ENCODE peak calls at places on chromosomes 13 and 19, in four cellular contexts. S, J, A and Q are unnamed samples.

GRCh38 chr13:107075576-107075975 is 507.6 kb upstream of the ARGLU1 start:
- DNase-seq in A (no peak), J (no peak), S (no peak), Q (no peak)

GRCh38 chr13:112324121-112324520 is 52.0 kb upstream of the SPACA7 start:
- DNase-seq in S (no peak), A (no peak), J (no peak), Q (no peak)

GRCh38 chr13:91264484-91264883 is 83.0 kb upstream of the MIR17HG start:
- DNase-seq in A (no peak), J (no peak), S (no peak), Q (no peak)

GRCh38 chr19:27741236-27741635 is 1471.7 kb downstream of the UQCRFS1 start:
- DNase-seq in J (no peak), A (no peak), S (no peak), Q (no peak)

GRCh38 chr19:35135389-35135909 is 590 bp upstream of the LGI4 start:
- DNase-seq in A (peak), J (no peak), S (peak), Q (peak)

GRCh38 chr13:109821038-109821545 is 34.7 kb upstream of the IRS2 start:
- DNase-seq in A (no peak), J (no peak), S (no peak), Q (no peak)

GRCh38 chr19:1490311-1491113 is at the start of gene PCSK4:
- DNase-seq in A (peak), S (peak), J (peak), Q (peak)

GRCh38 chr19:33473644-33474305 is 47.8 kb downstream of the PEPD start:
- DNase-seq in J (no peak), A (no peak), S (no peak), Q (no peak)

GRCh38 chr19:19464339-19465098 is 50.8 kb downstream of the TSSK6 start:
- DNase-seq in S (no peak), J (no peak), A (no peak), Q (no peak)

GRCh38 chr19:2291185-2291751 is 9.3 kb upstream of the PEAK3 start:
- DNase-seq in A (no peak), S (peak), J (no peak), Q (no peak)

GRCh38 chr13:73142091-73142490 is 83.3 kb downstream of the KLF5 start:
- DNase-seq in J (no peak), S (no peak), A (no peak), Q (no peak)

GRCh38 chr13:101473458-101473857 is 21.0 kb downstream of the ITGBL1 start:
- DNase-seq in J (no peak), S (no peak), A (no peak), Q (no peak)

GRCh38 chr13:31441804-31442487 is 242.2 kb downstream of the B3GLCT start:
- DNase-seq in A (no peak), J (no peak), S (no peak), Q (no peak)

GRCh38 chr13:101611491-101612475 is 159.3 kb downstream of the ITGBL1 start:
- DNase-seq in J (no peak), S (no peak), A (peak), Q (no peak)

GRCh38 chr13:87851395-87851794 is 180.2 kb downstream of the SLITRK5 start:
- DNase-seq in A (no peak), S (no peak), J (no peak), Q (no peak)

GRCh38 chr13:26914624-26915023 is 154.0 kb upstream of the GPR12 start:
- DNase-seq in J (peak), A (no peak), S (no peak), Q (no peak)

GRCh38 chr19:27740396-27740795 is 1472.6 kb downstream of the UQCRFS1 start:
- DNase-seq in A (no peak), S (no peak), J (no peak), Q (no peak)

GRCh38 chr13:40094056-40094455 is 438.6 kb downstream of the COG6 start:
- DNase-seq in S (no peak), J (no peak), A (no peak), Q (no peak)

GRCh38 chr13:40096357-40096911 is 441.0 kb downstream of the COG6 start:
- DNase-seq in A (no peak), J (no peak), S (no peak), Q (no peak)

DNA sequence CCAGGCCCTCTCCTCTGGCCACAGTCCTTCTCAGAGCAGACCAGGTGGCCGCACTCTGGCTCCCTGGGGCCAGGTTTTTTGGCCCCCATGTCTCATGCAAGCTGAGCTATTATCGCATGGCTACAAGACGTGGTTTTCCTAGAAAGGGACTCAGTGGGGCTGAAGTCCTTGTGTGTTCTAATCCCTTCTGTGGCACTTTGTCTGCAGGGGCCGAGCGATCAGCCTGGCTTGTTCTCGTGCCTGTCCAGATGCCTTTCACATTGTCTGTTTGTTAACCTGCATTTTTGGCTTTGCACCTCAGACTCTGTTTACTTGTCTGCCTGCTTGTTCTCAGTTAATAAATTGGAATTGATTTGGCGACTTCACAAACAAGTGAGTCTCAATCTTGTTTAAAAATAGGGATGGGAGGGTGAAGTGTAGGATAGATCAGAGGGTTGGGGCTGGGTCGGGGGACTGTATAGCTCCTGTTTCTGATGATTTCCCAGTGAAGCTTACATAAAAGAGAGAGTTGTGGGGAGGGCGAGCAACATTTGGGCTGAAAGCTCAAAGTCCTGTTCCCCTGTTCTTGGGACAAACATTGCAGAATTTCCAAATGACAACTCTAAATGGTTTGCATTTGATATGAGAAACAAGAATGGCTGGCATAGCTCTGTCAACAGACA is 440.4 kb downstream of the COG6 start:
- DNase-seq in J (no peak), S (no peak), A (no peak), Q (no peak)
- TF ChIP-seq POLR2AphosphoS5 in J (no peak), S (no peak), A (no peak), Q (no peak)

DNA sequence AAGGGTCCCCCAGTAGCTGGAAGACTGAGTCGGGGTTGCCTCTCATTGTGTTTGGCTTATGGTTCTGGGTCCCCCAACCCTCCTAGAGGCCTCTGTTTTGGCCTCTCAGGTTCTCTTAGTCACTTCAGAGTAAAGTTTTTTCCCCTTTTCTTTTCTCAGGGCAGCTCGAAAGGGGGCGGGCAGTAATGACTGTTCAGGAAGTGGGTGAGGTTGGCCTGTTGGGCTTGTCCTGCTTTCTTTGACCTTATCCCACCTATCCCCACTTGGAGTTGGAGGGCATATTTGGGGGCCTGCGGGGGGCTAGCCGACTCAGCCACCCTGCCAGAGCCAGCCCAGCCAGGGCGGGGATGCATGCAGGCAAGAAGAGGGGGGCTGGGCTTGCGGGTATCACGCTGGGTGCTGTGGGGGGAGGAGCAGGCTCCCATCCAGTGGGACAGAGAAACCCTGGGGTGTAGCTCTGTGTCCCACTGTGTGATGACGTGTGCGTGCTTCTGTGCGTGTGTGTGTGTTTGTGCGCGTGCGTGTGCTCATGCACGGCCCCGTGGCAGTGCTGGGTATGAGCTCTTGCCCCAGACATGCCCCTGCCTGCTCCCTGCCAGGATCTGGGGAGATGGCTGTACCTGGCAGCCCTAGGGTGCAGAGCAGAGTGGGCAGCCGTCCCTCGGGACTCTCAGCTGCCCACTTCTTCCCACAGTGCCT is 1.4 kb downstream of the CIC start:
- DNase-seq in S (no peak), J (no peak), A (no peak), Q (peak)
- TF ChIP-seq POLR2A in S (no peak), J (peak), A (no peak), Q (peak)

DNA sequence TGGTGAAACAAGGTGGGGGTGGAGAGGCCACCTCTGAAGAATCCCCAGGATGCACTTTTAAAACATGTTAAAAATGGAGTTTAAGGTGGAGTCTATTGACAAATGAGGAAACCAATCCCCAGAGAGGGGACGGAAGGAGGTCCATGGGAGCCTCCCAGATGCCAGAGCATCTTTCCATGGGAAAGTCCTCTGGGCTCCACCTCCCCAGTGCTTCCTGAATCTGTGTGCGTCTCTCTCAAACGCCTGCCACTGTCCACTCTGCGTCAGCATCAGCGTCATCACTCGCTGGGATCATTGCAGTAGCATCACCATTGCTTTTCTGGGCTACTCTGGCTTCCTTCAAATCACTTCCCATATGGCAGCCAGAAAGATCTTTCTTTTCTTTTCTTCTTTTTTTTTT is 6.2 kb downstream of the GPR4 start:
- DNase-seq in S (no peak), J (no peak), A (no peak), Q (no peak)
- TF ChIP-seq TAF1 in S (no peak), J (no peak), A (no peak), Q (no peak)

DNA sequence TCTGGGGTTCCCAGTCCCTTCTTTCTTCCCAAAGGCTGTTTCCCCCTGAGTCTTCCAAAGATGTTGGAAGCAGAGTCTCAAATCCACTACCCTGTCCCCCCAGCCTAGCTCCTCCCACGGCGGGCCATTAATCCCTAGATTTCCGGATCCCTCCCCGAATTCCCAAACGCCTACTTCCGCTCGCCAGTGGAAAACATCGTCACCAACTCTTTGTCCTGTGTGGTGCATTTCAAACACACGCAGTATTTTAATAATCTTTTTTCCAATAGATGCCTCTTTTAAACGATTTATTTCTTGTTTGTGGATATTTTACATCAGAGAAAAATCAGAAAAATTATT is 610 bp downstream of the ZNF791 start:
- DNase-seq in J (no peak), A (peak), S (peak), Q (no peak)
- TF ChIP-seq POLR2AphosphoS5 in J (no peak), A (peak), S (no peak), Q (no peak)

GRCh38 chr19:47271949-47272348 is 2.7 kb upstream of the INAFM1 start:
- DNase-seq in S (no peak), J (no peak), A (no peak), Q (no peak)

GRCh38 chr19:47272448-47273312 is 2.0 kb upstream of the INAFM1 start:
- DNase-seq in A (no peak), J (no peak), S (peak), Q (peak)

GRCh38 chr19:47274891-47275865 is 493 bp downstream of the INAFM1 start:
- DNase-seq in J (no peak), S (peak), A (no peak), Q (peak)

GRCh38 chr19:47274071-47274890 is at the start of gene INAFM1:
- DNase-seq in S (peak), A (peak), J (peak), Q (peak)

GRCh38 chr19:47273313-47274070 is 1.2 kb upstream of the INAFM1 start:
- DNase-seq in S (peak), J (no peak), A (peak), Q (peak)
- TF ChIP-seq POLR2A in S (peak), J (peak), A (no peak), Q (peak)

GRCh38 chr19:41427647-41428480 is 690 bp upstream of the B3GNT8 start:
- DNase-seq in S (peak), J (no peak), A (no peak), Q (no peak)

GRCh38 chr19:41425174-41426115 is 1.7 kb downstream of the B3GNT8 start:
- DNase-seq in A (no peak), J (no peak), S (no peak), Q (no peak)

GRCh38 chr19:41428481-41428859 is 1.3 kb upstream of the B3GNT8 start:
- DNase-seq in A (no peak), J (no peak), S (no peak), Q (no peak)

GRCh38 chr19:41426116-41426841 is 895 bp downstream of the B3GNT8 start:
- DNase-seq in S (no peak), J (no peak), A (no peak), Q (no peak)

DNA sequence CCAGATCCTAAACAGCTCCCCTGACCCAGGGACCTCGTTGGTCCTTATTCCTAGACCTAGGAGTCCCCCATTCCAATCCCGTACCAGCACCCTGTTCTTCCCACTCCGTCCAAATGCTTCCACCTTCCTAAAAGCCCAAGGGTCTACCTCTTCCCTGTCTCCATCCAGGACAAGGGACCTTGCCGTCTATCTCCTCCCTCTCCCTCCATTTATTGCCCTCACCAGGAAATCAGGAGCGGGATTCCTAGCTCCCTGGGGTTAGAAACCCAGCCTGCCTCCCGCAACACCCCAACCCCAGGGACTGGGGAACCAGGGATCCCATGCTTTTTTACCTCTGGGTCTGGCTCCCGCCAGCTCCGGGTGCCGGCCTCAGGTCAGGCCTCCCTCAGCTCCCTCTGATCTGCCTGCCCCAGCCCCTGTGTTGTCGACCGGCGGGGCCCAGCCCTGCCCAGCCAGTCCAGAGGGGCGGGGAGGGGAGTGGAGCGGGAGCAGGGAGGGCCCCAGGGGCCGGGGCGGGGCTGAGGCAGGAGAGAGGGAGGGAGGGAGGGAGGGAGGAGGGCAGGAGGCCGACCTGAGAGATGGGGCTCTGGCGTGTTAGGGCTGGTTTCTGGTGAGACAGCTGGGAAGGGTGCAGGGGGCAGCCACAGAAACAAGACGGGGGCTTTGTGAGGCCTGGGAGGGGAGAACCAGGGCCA is at the start of gene B3GNT8:
- DNase-seq in A (peak), S (peak), J (no peak), Q (peak)
- TF ChIP-seq TAF1 in A (peak), S (peak), J (no peak), Q (no peak)

GRCh38 chr13:110869805-110870706 is 44.8 kb downstream of the ANKRD10 start:
- DNase-seq in J (no peak), S (peak), A (peak), Q (no peak)

GRCh38 chr13:110867380-110867779 is 47.5 kb downstream of the ANKRD10 start:
- DNase-seq in J (no peak), A (no peak), S (peak), Q (no peak)

GRCh38 chr13:110868631-110869165 is 46.2 kb downstream of the ANKRD10 start:
- DNase-seq in J (no peak), A (no peak), S (peak), Q (no peak)

GRCh38 chr13:110866491-110867170 is 48.2 kb downstream of the ANKRD10 start:
- DNase-seq in J (no peak), S (peak), A (no peak), Q (no peak)

GRCh38 chr13:110869231-110869804 is 45.6 kb downstream of the ANKRD10 start:
- DNase-seq in J (no peak), S (no peak), A (no peak), Q (no peak)
- TF ChIP-seq POLR2AphosphoS5 in J (no peak), S (no peak), A (no peak), Q (no peak)

DNA sequence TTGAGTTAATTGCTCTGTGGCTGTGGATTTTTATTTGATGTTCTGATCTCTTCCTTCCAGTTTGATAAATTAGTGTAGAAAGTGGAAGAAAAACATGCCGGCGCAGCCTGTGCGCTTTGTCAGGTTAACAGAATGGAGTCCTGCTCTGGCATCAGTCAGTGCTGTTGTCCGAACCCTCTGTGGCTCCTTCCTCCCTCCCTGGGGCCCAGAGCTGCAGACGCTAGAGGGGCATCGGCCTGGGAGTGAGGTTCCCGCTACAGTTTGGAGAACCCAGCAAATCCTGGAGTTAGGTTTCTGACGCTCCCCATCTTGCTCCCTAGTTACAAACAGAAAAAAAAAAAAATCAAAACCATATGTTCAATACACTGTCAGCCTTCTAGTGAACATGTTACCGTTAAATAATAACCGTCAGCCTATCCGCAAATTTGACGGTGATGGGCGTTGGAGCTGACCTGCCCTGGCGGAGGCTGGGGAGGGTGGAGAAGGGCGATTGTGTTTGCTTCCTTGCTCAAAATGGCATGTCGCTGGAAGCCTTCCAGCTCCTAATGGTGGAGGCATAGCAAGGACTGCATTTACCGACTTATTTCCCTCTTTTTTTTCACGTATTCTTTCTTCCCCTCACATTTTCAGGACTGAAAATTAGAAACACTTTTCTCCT is 13.5 kb downstream of the MBNL2 start:
- DNase-seq in S (no peak), J (no peak), A (no peak), Q (no peak)
- TF ChIP-seq POLR2A in S (no peak), J (no peak), A (no peak), Q (no peak)

GRCh38 chr13:58804832-58805231 is 1173.3 kb downstream of the PCDH17 start:
- DNase-seq in J (no peak), A (no peak), S (no peak), Q (no peak)
- TF ChIP-seq TAF1 in J (no peak), A (no peak), S (no peak), Q (no peak)

GRCh38 chr19:49451430-49452181 is at the start of gene PIH1D1:
- DNase-seq in S (peak), A (peak), J (peak), Q (peak)
- TF ChIP-seq POLR2AphosphoS5 in S (peak), A (peak), J (peak), Q (peak)